ENCODE peak calls at places on chromosomes 2 and 18, in nine cellular contexts. X is right cardiac atrium; K is CD4-positive, alpha-beta memory T cell; Z is A549; B is heart right ventricle; D is transverse colon; F is right lobe of liver; C is heart left ventricle; U is mesenchymal stem cell. A is an unnamed sample.

GRCh38 chr18:27844416-27844792 is 332.5 kb downstream of the CDH2 start:
- DNase-seq in K (no peak), X (no peak), D (no peak), F (no peak), U (peak; percentile 76), C (no peak), B (no peak), Z (no peak), A (no peak)

GRCh38 chr2:233119806-233120205 is 59.7 kb downstream of the INPP5D start:
- DNase-seq in Z (no peak), U (no peak), B (no peak), D (no peak), C (no peak), F (peak; percentile 35), X (no peak), K (no peak), A (no peak)

GRCh38 chr2:37766087-37766486 is 94.6 kb upstream of the CDC42EP3 start:
- DNase-seq in K (no peak), U (peak; percentile 64), X (no peak), D (no peak), F (no peak), B (no peak), C (no peak), Z (no peak), A (no peak)

GRCh38 chr2:3728104-3729054 is 25.0 kb downstream of the DCDC2C start:
- DNase-seq in D (no peak), U (peak; percentile 27), K (no peak), Z (peak; percentile 65), F (no peak), C (no peak), X (peak; percentile 51), B (no peak), A (no peak)

GRCh38 chr18:41767960-41768359 is 187.1 kb upstream of the PIK3C3 start:
- DNase-seq in C (no peak), Z (no peak), X (no peak), U (peak; percentile 53), B (no peak), K (no peak), F (no peak), D (no peak), A (no peak)

GRCh38 chr2:171895781-171896180 is 1.7 kb upstream of the SLC25A12 start:
- DNase-seq in Z (no peak), X (no peak), D (no peak), F (no peak), U (no peak), C (no peak), K (no peak), B (no peak), A (no peak)

GRCh38 chr2:43129676-43130547 is 96.5 kb downstream of the ZFP36L2 start:
- DNase-seq in B (peak; percentile 51), C (peak; percentile 70), U (no peak), K (no peak), D (peak; percentile 60), X (peak; percentile 79), Z (no peak), F (no peak), A (peak; percentile 53)

GRCh38 chr2:209425082-209426071 is 1.5 kb downstream of the MAP2 start:
- DNase-seq in K (no peak), X (no peak), C (peak; percentile 24), B (no peak), D (no peak), U (peak; percentile 20), F (no peak), Z (peak; percentile 20), A (no peak)

GRCh38 chr2:85888020-85888744 is 608 bp downstream of the ST3GAL5 start:
- DNase-seq in U (peak; percentile 50), K (peak; percentile 33), C (peak; percentile 42), D (peak; percentile 29), B (peak; percentile 28), F (peak; percentile 53), Z (no peak), X (peak; percentile 69), A (peak; percentile 40)
- H3K4me1 ChIP-seq in U (peaks cover 29% of the 10 kb centered on the region), K (peaks cover 48% of the 10 kb centered on the region), C (no peaks in the 10 kb centered on the region), D (peaks cover 14% of the 10 kb centered on the region), B (peaks cover 3% of the 10 kb centered on the region), F (no peaks in the 10 kb centered on the region), Z (peaks cover 59% of the 10 kb centered on the region), X (peaks cover 4% of the 10 kb centered on the region), A (peaks cover 63% of the 10 kb centered on the region)

GRCh38 chr2:238427435-238428162 is 872 bp downstream of the ASB1 start:
- DNase-seq in K (no peak), U (peak; percentile 37), Z (no peak), X (no peak), B (no peak), C (no peak), D (no peak), F (peak; percentile 67), A (no peak)
- H3K4me1 ChIP-seq in K (peaks cover 38% of the 10 kb centered on the region), U (peaks cover 32% of the 10 kb centered on the region), Z (peaks cover 21% of the 10 kb centered on the region), X (peaks cover 7% of the 10 kb centered on the region), B (no peaks in the 10 kb centered on the region), C (no peaks in the 10 kb centered on the region), D (peaks cover 6% of the 10 kb centered on the region), F (no peaks in the 10 kb centered on the region), A (peaks cover 39% of the 10 kb centered on the region)

DNA sequence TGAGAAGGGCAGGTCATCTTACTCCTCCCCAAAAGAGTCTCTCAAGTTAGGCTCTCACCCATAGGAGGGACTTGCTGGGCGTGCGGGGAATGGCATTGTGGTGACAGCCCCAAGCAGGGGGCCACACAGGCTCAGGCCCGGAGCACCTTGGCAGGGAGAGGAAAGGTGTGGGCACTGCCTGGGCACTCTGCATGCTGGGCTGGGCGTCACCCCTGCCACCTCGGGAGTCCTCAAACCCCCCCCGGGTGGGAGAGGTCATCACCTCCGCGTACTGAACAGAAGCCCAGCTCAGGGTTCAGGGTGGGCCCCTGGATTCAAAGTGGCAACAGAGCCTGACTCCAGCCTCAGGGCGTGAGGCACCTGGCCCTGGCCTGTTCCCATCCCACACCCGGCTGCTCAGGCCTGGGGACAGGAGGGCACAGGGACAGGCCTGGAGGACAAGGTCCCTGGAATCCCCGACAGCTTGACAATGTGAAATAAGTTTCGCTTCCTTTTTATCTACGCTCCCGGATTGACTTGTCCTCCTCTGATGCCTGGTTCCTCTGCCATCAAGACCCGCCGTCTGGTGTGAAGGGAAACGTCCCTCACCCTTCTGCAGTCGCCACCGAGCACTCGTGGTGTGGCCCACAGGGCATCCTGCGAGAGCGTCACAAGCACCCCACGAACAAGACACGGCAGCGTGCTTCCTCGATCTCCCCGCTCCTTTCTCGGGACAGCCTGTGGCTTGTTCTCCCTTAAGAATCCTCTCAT is 97.8 kb downstream of the HDAC4 start:
- DNase-seq in C (no peak), K (no peak), F (peak; percentile 45), U (no peak), Z (no peak), B (no peak), X (no peak), D (peak; percentile 25), A (no peak)
- H3K4me1 ChIP-seq in C (no peaks in the 10 kb centered on the region), K (peaks cover 29% of the 10 kb centered on the region), F (no peaks in the 10 kb centered on the region), U (peaks cover 42% of the 10 kb centered on the region), Z (peaks cover 8% of the 10 kb centered on the region), B (peaks cover 12% of the 10 kb centered on the region), X (peaks cover 6% of the 10 kb centered on the region), D (peaks cover 40% of the 10 kb centered on the region), A (peaks cover 41% of the 10 kb centered on the region)

DNA sequence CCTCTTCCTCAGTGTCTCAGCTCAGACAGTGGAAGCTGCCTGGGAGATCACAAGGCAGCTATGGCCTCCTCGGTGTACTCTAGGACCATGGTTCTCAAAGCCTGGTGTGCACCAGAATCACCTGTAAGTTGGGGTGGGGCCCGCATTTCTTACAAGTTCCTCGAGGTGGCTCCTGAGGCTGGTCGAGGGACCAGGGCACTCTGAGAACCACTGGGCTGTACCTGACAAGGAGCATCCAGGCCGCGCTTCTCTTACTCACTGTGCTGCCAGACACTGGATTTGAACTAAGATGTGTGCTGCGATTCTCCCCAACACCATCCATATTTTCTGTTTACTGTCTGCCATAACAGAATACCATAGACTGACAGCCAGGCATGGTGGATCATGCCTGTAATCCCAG is 59.5 kb downstream of the DIPK1C start:
- DNase-seq in B (no peak), U (no peak), K (no peak), D (no peak), X (no peak), Z (no peak), C (no peak), F (no peak), A (no peak)
- H3K4me1 ChIP-seq in B (peaks cover 5% of the 10 kb centered on the region), U (no peaks in the 10 kb centered on the region), K (no peaks in the 10 kb centered on the region), D (no peaks in the 10 kb centered on the region), X (peaks cover 2% of the 10 kb centered on the region), Z (no peaks in the 10 kb centered on the region), C (no peaks in the 10 kb centered on the region), F (no peaks in the 10 kb centered on the region), A (peaks cover 4% of the 10 kb centered on the region)

GRCh38 chr2:44946681-44947360 is 5.3 kb downstream of the SIX3 start:
- DNase-seq in D (no peak), Z (no peak), B (no peak), K (no peak), F (no peak), U (no peak), C (no peak), X (no peak), A (no peak)
- H3K4me1 ChIP-seq in D (peaks cover 7% of the 10 kb centered on the region), Z (peaks cover under 1% of the 10 kb centered on the region), B (no peaks in the 10 kb centered on the region), K (peaks cover 16% of the 10 kb centered on the region), F (no peaks in the 10 kb centered on the region), U (peaks cover 34% of the 10 kb centered on the region), C (no peaks in the 10 kb centered on the region), X (no peaks in the 10 kb centered on the region), A (peaks cover 16% of the 10 kb centered on the region)

DNA sequence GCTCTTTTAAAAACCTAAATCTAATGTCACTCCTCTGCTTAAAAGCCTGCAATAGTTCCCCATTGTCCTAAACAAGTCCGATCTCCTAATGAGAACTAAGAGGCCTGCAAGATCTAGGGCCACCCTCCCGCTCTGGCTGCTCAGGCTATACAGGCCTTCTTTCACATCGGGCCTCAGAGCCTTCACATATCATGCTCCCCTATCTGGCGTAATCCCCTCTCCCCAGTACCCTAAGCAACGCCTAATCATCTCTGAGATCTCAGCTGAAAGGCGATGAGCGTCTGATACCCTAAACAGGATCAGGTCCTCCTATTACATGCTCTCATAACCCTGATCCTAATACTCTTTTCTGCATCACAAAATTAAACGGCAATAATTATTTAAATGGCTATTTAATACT is 1.8 kb downstream of the MAP4K3 start:
- DNase-seq in C (no peak), B (no peak), K (no peak), Z (no peak), F (no peak), X (no peak), U (peak; percentile 58), D (no peak), A (no peak)
- H3K4me1 ChIP-seq in C (peaks cover 3% of the 10 kb centered on the region), B (peaks cover 8% of the 10 kb centered on the region), K (peaks cover 56% of the 10 kb centered on the region), Z (peaks cover 72% of the 10 kb centered on the region), F (no peaks in the 10 kb centered on the region), X (peaks cover 4% of the 10 kb centered on the region), U (peaks cover 4% of the 10 kb centered on the region), D (peaks cover 19% of the 10 kb centered on the region), A (peaks cover 22% of the 10 kb centered on the region)

A was measured in CD8-positive, alpha-beta T cell.